ENCODE peak calls at places on chromosomes 16 and 17, in six cellular contexts. N is H1, M is GM12878, T is HepG2, R is GM12891, P is K562. U is an unnamed sample.

GRCh38 chr17:15161395-15161794 is 103.7 kb downstream of the PMP22 start:
- DNase-seq in N (no peak), M (no peak), T (no peak), R (no peak), P (no peak), U (no peak)

GRCh38 chr17:5380491-5381135 is 38.8 kb downstream of the NUP88 start:
- DNase-seq in N (no peak), M (no peak), T (no peak), R (no peak), P (peak), U (no peak)

GRCh38 chr17:27408891-27409290 is 47.4 kb upstream of the KSR1 start:
- DNase-seq in N (no peak), M (no peak), T (no peak), R (no peak), P (no peak), U (no peak)

GRCh38 chr17:73722163-73722562 is 77.9 kb upstream of the SDK2 start:
- DNase-seq in N (no peak), M (no peak), T (no peak), R (no peak), P (no peak), U (no peak)

GRCh38 chr16:9322735-9323134 is 231.3 kb downstream of the HAPSTR1 start:
- DNase-seq in N (no peak), M (no peak), T (no peak), R (no peak), P (no peak), U (no peak)

GRCh38 chr17:17155568-17155967 is 50.6 kb downstream of the PLD6 start:
- DNase-seq in N (no peak), M (no peak), T (peak), R (no peak), P (no peak), U (no peak)

GRCh38 chr17:81693491-81694360 is 9.4 kb upstream of the MRPL12 start:
- DNase-seq in N (no peak), M (no peak), T (no peak), R (no peak), P (no peak), U (no peak)

GRCh38 chr17:51428668-51429486 is 168.5 kb downstream of the UTP18 start:
- DNase-seq in N (no peak), M (no peak), T (no peak), R (no peak), P (no peak), U (no peak)

GRCh38 chr17:4947411-4948165 is 742 bp downstream of the PFN1 start:
- DNase-seq in N (no peak), M (no peak), T (peak), R (peak), P (peak), U (no peak)

GRCh38 chr17:6162892-6163291 is 92.7 kb downstream of the WSCD1 start:
- DNase-seq in N (no peak), M (no peak), T (no peak), R (no peak), P (no peak), U (no peak)

GRCh38 chr16:7381671-7382070 is 49.0 kb downstream of the RBFOX1 start:
- DNase-seq in N (no peak), M (no peak), T (no peak), R (no peak), P (no peak), U (no peak)

GRCh38 chr17:83200231-83200699 is 120.9 kb downstream of the METRNL start:
- DNase-seq in N (no peak), M (no peak), T (no peak), R (no peak), P (no peak), U (no peak)

GRCh38 chr16:71348262-71349085 is 10.0 kb upstream of the CALB2 start:
- DNase-seq in N (no peak), M (no peak), T (no peak), R (no peak), P (no peak), U (no peak)

GRCh38 chr16:82439678-82440293 is 187.0 kb upstream of the CDH13 start:
- DNase-seq in N (no peak), M (no peak), T (peak), R (peak), P (no peak), U (no peak)

GRCh38 chr17:17414316-17414937 is 62.4 kb upstream of the MED9 start:
- DNase-seq in N (no peak), M (no peak), T (no peak), R (no peak), P (no peak), U (no peak)

GRCh38 chr17:78599419-78599818 is 22.2 kb upstream of the DNAH17 start:
- DNase-seq in N (no peak), M (no peak), T (no peak), R (no peak), P (no peak), U (no peak)

GRCh38 chr17:52111182-52111581 is 47.3 kb downstream of the CA10 start:
- DNase-seq in N (no peak), M (no peak), T (no peak), R (no peak), P (no peak), U (no peak)

GRCh38 chr17:43368740-43369506 is 29.9 kb upstream of the ARL4D start:
- DNase-seq in N (no peak), M (no peak), T (peak), R (no peak), P (no peak), U (no peak)

GRCh38 chr17:4738136-4739121 is 1.2 kb upstream of the ZMYND15 start:
- DNase-seq in N (no peak), M (no peak), T (no peak), R (no peak), P (no peak), U (no peak)

GRCh38 chr16:3088925-3089716 is 10.0 kb downstream of the ZSCAN10 start:
- DNase-seq in N (no peak), M (no peak), T (no peak), R (no peak), P (no peak), U (no peak)

GRCh38 chr17:10127819-10128375 is 70.5 kb downstream of the GAS7 start:
- DNase-seq in N (peak), M (no peak), T (no peak), R (no peak), P (no peak), U (no peak)

GRCh38 chr16:56547949-56548567 is 16.8 kb upstream of the MT4 start:
- DNase-seq in N (no peak), M (no peak), T (no peak), R (no peak), P (no peak), U (no peak)

GRCh38 chr17:2393184-2393953 is 7.5 kb downstream of the MNT start:
- DNase-seq in N (no peak), M (no peak), T (peak), R (peak), P (peak), U (peak)

GRCh38 chr17:58019039-58019438 is 12.0 kb upstream of the SRSF1 start:
- DNase-seq in N (no peak), M (no peak), T (no peak), R (no peak), P (no peak), U (no peak)

GRCh38 chr17:27466376-27466747 is 10.1 kb downstream of the KSR1 start:
- DNase-seq in N (no peak), M (no peak), T (no peak), R (no peak), P (no peak), U (no peak)

GRCh38 chr17:41315814-41316430 is 412 bp upstream of the KRTAP17-1 start:
- DNase-seq in N (no peak), M (no peak), T (no peak), R (no peak), P (no peak), U (no peak)

GRCh38 chr17:41311111-41311510 is 2.0 kb upstream of the KRTAP16-1 start:
- DNase-seq in N (no peak), M (no peak), T (no peak), R (no peak), P (no peak), U (no peak)

DNA sequence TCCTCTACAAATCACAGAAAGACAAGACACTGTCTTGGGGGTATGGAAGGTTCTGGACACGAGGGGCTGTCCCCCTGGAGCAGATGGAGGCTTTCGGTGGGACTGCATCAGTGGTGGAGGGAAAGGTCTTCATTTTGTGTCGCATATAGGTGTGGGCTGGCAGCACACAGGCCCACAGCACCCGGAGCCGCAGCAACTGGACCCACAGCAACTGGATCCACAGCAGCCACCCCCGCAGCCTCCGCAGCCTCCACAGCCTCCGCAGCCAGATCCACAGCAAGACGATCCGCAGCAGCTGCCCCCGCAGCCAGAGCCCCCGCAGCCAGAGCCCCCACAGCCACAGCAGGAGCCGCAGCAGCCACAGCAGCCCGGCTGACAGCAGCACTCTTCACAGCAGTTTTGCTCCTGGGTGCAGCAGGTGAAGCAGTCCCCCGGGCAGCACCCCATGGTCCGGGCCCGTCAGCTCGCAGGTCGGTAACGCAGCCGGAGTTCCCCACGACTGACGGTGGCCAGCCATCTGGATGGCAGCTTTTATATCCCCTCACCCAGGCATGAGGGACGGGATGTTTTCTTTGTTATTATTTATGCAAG is at the start of gene KRTAP17-1:
- DNase-seq in N (no peak), M (no peak), T (no peak), R (no peak), P (no peak), U (no peak)
- TF ChIP-seq POLR2A in N (no peak), M (no peak), T (no peak), R (no peak), P (no peak), U (no peak)

GRCh38 chr16:12060751-12061150 is 84.2 kb downstream of the SNX29 start:
- DNase-seq in N (no peak), M (peak), T (no peak), R (no peak), P (no peak), U (no peak)

GRCh38 chr16:12063004-12063395 is 86.5 kb downstream of the SNX29 start:
- DNase-seq in N (no peak), M (no peak), T (no peak), R (no peak), P (no peak), U (no peak)

GRCh38 chr16:12063435-12063834 is 86.9 kb downstream of the SNX29 start:
- DNase-seq in N (no peak), M (no peak), T (no peak), R (no peak), P (no peak), U (no peak)

GRCh38 chr16:12061336-12062055 is 85.0 kb downstream of the SNX29 start:
- DNase-seq in N (no peak), M (no peak), T (no peak), R (no peak), P (no peak), U (no peak)

GRCh38 chr16:12062343-12063003 is 85.9 kb downstream of the SNX29 start:
- DNase-seq in N (no peak), M (no peak), T (no peak), R (no peak), P (no peak), U (no peak)
- TF ChIP-seq POLR2AphosphoS5 in N (no peak), M (no peak), T (no peak), R (no peak), P (no peak), U (no peak)

GRCh38 chr16:84952335-84953050 is 58.8 kb downstream of the ZDHHC7 start:
- DNase-seq in N (peak), M (peak), T (peak), R (peak), P (peak), U (peak)

GRCh38 chr16:84957192-84957591 is 54.1 kb downstream of the ZDHHC7 start:
- DNase-seq in N (no peak), M (no peak), T (no peak), R (no peak), P (no peak), U (no peak)

GRCh38 chr16:84957792-84958191 is 53.5 kb downstream of the ZDHHC7 start:
- DNase-seq in N (no peak), M (no peak), T (no peak), R (no peak), P (no peak), U (no peak)

GRCh38 chr16:84953051-84953746 is 58.1 kb downstream of the ZDHHC7 start:
- DNase-seq in N (no peak), M (no peak), T (no peak), R (no peak), P (peak), U (no peak)

DNA sequence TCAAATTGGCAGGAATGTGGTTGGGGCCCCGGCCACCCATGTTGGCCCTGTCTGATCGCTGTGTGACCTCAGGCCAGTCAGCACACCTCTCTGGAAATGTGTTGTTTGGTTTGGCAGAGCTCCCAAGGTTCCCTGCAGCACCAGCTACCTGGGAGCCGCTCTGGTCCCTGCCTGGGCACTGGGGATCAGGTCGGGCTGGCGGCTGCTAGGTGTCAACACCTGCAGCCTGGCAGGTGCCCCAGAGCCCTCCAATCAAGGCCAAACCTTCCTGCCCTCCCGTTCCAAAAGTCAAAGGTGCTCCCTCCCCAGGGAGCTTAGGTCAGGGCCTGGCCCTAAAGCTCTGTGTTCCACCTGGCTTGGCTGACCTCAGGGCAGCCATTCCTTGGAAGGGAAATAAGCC is 55.9 kb downstream of the ZDHHC7 start:
- DNase-seq in N (no peak), M (no peak), T (no peak), R (no peak), P (no peak), U (no peak)
- TF ChIP-seq TAF1 in N (no peak), M (no peak), T (no peak), R (no peak), P (no peak), U (no peak)

GRCh38 chr17:49987681-49988441 is 7.2 kb downstream of the DLX3 start:
- DNase-seq in N (no peak), M (no peak), T (no peak), R (peak), P (no peak), U (peak)
- TF ChIP-seq POLR2A in N (no peak), M (no peak), T (no peak), R (no peak), P (no peak), U (no peak)

GRCh38 chr16:83831451-83831987 is 23.7 kb downstream of the HSBP1 start:
- DNase-seq in N (no peak), M (no peak), T (no peak), R (no peak), P (no peak), U (no peak)

GRCh38 chr16:83837566-83837965 is 29.8 kb downstream of the HSBP1 start:
- DNase-seq in N (no peak), M (no peak), T (no peak), R (no peak), P (no peak), U (no peak)

GRCh38 chr16:83835972-83836566 is 28.3 kb downstream of the HSBP1 start:
- DNase-seq in N (no peak), M (no peak), T (no peak), R (no peak), P (peak), U (no peak)

GRCh38 chr16:83830769-83831450 is 23.1 kb downstream of the HSBP1 start:
- DNase-seq in N (no peak), M (no peak), T (no peak), R (no peak), P (no peak), U (no peak)

DNA sequence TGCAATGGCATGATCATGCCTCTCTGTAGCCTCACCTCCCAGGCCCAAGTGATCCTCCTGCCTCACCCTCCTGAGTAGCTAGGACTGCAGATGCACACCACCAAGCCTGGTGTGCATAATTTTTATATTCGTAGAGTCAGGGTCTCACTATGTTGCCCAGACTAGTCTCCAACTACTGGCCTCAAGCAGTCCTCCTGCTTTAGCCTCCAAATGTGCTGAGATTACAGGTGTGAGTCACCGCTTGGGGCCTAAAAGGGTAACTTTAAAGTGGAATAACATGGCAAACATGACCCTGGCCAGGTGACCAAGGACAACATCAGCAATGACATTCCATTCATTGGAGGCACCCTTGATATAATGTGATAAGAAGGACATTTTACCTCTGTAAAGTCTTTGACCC is 26.1 kb downstream of the HSBP1 start:
- DNase-seq in N (no peak), M (no peak), T (peak), R (no peak), P (no peak), U (no peak)
- TF ChIP-seq POLR2AphosphoS5 in N (no peak), M (no peak), T (no peak), R (no peak), P (no peak), U (no peak)

GRCh38 chr17:75679706-75680201 is 12.6 kb downstream of the SAP30BP start:
- DNase-seq in N (no peak), M (no peak), T (no peak), R (no peak), P (no peak), U (no peak)
- TF ChIP-seq TAF1 in N (no peak), M (no peak), T (no peak), R (no peak), P (no peak), U (no peak)

GRCh38 chr17:492015-492399 is 139.4 kb upstream of the RPH3AL start:
- DNase-seq in N (no peak), M (no peak), T (no peak), R (no peak), P (no peak), U (no peak)

GRCh38 chr17:488993-489757 is 136.6 kb upstream of the RPH3AL start:
- DNase-seq in N (no peak), M (no peak), T (peak), R (no peak), P (no peak), U (no peak)

GRCh38 chr17:491086-492014 is 138.7 kb upstream of the RPH3AL start:
- DNase-seq in N (no peak), M (no peak), T (peak), R (peak), P (peak), U (peak)

GRCh38 chr17:493666-494065 is 141.1 kb upstream of the RPH3AL start:
- DNase-seq in N (no peak), M (no peak), T (no peak), R (no peak), P (no peak), U (no peak)

DNA sequence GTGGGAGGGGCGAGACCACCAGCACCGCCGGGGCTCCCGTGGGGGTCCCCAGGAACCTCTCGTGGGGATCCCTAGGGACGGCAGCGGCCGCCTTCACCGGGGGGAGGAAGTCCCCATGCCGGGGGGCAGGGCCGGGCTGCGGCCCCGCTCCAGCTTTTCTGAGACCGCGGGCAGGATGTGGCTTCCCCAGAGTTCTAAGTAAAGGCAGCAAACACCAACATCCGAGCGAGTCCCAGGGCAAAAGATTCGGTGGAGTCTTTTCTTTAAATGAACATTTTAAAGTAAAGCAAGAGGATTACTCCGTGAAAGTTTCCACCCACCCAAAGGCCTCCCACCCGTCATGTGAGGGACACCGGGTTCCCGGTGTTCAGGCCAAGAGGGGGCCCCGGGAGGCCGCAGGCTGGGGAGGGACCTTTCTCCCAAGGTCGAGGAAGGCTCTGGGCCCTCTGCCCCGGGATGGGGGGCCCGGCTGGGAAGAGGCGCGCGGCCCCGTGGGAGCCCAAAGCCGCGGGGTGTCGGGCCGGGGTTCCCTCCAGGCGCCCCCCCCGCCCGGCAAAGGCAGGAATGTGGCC is 137.2 kb upstream of the RPH3AL start:
- DNase-seq in N (no peak), M (no peak), T (peak), R (peak), P (peak), U (peak)
- TF ChIP-seq POLR2A in N (no peak), M (no peak), T (no peak), R (no peak), P (no peak), U (no peak)